ENCODE peak calls at places on chromosomes 13 and 19, in ten cellular contexts. J is SHP77; V is T-helper 22 cell; M is islet precursor cell; E is LoVo; K is esophagus squamous epithelium; B is activated naive CD8-positive, alpha-beta T cell treated with anti-CD3 and anti-CD28 coated beads, Interleukin-2, amount 10 ng/mL, durations not matched to agents 7 days and 5 days; A is activated CD4-positive, alpha-beta T cell treated with anti-CD3 and anti-CD28 coated beads, Interleukin-2, amount 10 ng/mL, durations not matched to agents 7 days and 5 days; R is MV-4-11; Z is nephron progenitor cell. Y is an unnamed sample.

GRCh38 chr13:49240017-49240416 is 7.7 kb upstream of the CDADC1 start:
- DNase-seq in J (no peak), V (peak; percentile 3), M (peak; percentile 63), E (peak; percentile 8), K (no peak), B (no peak), A (peak; percentile 57), R (peak; percentile 13), Z (no peak), Y (peak; percentile 35)

GRCh38 chr19:53768401-53768800 is 55.7 kb downstream of the NLRP12 start:
- DNase-seq in J (no peak), V (no peak), M (no peak), E (no peak), K (no peak), B (no peak), A (no peak), R (no peak), Z (no peak), Y (no peak)

GRCh38 chr13:76481738-76482137 is 404.5 kb downstream of the KCTD12 start:
- DNase-seq in J (no peak), V (no peak), M (peak; percentile 59), E (no peak), K (no peak), B (no peak), A (no peak), R (no peak), Z (no peak), Y (no peak)

GRCh38 chr19:41367848-41368301 is 3.9 kb upstream of the B9D2 start:
- DNase-seq in J (no peak), V (no peak), M (no peak), E (no peak), K (no peak), B (no peak), A (no peak), R (peak; percentile 88), Z (no peak), Y (no peak)

GRCh38 chr19:6724631-6725185 is 4.3 kb upstream of the C3 start:
- DNase-seq in J (no peak), V (no peak), M (no peak), E (no peak), K (no peak), B (no peak), A (no peak), R (no peak), Z (no peak), Y (no peak)

GRCh38 chr19:11096210-11096841 is 7.1 kb downstream of the LDLR start:
- DNase-seq in J (no peak), V (no peak), M (no peak), E (no peak), K (no peak), B (peak; percentile 51), A (peak; percentile 36), R (peak; percentile 79), Z (no peak), Y (no peak)

GRCh38 chr13:24161010-24161775 is 673 bp downstream of the SPATA13 start:
- DNase-seq in J (no peak), V (peak; percentile 7), M (peak; percentile 62), E (peak; percentile 29), K (no peak), B (peak; percentile 68), A (peak; percentile 50), R (no peak), Z (peak; percentile 54), Y (no peak)

GRCh38 chr19:18500820-18501219 is 21.1 kb downstream of the ELL start:
- DNase-seq in J (no peak), V (no peak), M (no peak), E (no peak), K (no peak), B (no peak), A (no peak), R (no peak), Z (no peak), Y (no peak)

GRCh38 chr19:39297931-39298634 is 1.9 kb downstream of the IFNL1 start:
- DNase-seq in J (no peak), V (no peak), M (peak; percentile 24), E (no peak), K (no peak), B (peak; percentile 90), A (peak; percentile 78), R (peak; percentile 25), Z (no peak), Y (no peak)

GRCh38 chr13:94330552-94331071 is 148.9 kb downstream of the DCT start:
- DNase-seq in J (no peak), V (no peak), M (no peak), E (no peak), K (no peak), B (no peak), A (no peak), R (no peak), Z (no peak), Y (no peak)

GRCh38 chr19:51259348-51260245 is 8.7 kb downstream of the SIGLECL1 start:
- DNase-seq in J (peak; percentile 28), V (no peak), M (peak; percentile 62), E (peak; percentile 9), K (no peak), B (peak; percentile 62), A (peak; percentile 64), R (peak; percentile 82), Z (peak; percentile 37), Y (peak; percentile 47)

GRCh38 chr19:49590971-49591730 is at the start of gene PRR12:
- DNase-seq in J (peak; percentile 3), V (peak; percentile 76), M (peak; percentile 88), E (peak; percentile 58), K (no peak), B (peak; percentile 82), A (peak; percentile 73), R (peak; percentile 77), Z (peak; percentile 67), Y (peak; percentile 72)

GRCh38 chr13:26488236-26489028 is 69.1 kb upstream of the WASF3 start:
- DNase-seq in J (no peak), V (no peak), M (no peak), E (no peak), K (no peak), B (no peak), A (no peak), R (no peak), Z (no peak), Y (no peak)

GRCh38 chr19:51127032-51127431 is 2.3 kb downstream of the SIGLEC9 start:
- DNase-seq in J (no peak), V (no peak), M (no peak), E (no peak), K (no peak), B (peak; percentile 29), A (no peak), R (no peak), Z (no peak), Y (no peak)

GRCh38 chr19:50325310-50326100 is 3.7 kb downstream of the KCNC3 start:
- DNase-seq in J (peak; percentile 93), V (peak; percentile 43), M (peak; percentile 96), E (peak; percentile 70), K (no peak), B (peak; percentile 92), A (peak; percentile 77), R (peak; percentile 80), Z (peak; percentile 94), Y (peak; percentile 97)

GRCh38 chr19:5957132-5957531 is 20.8 kb downstream of the RANBP3 start:
- DNase-seq in J (no peak), V (no peak), M (no peak), E (no peak), K (no peak), B (no peak), A (no peak), R (no peak), Z (no peak), Y (no peak)

GRCh38 chr13:75968103-75968838 is 332.1 kb downstream of the LMO7 start:
- DNase-seq in J (no peak), V (no peak), M (no peak), E (no peak), K (no peak), B (no peak), A (no peak), R (no peak), Z (no peak), Y (no peak)

Y was measured in HEK293T.